ENCODE peak calls at places on chromosomes 6 and 20, in ten cellular contexts. V is RWPE1, N is astrocyte of the cerebellum, E is mesothelial cell of epicardium, F is progenitor cell of endocrine pancreas, X is Calu3, J is prostate gland, A is activated B cell treated with CpG ODN at 0.5 μM for 24 hours, S is endothelial cell, Y is HCT116. G is an unnamed sample.

GRCh38 chr6:50843842-50844241 is 25.2 kb downstream of the TFAP2B start:
- DNase-seq in F (no peak), E (no peak), V (peak), N (no peak), X (no peak), Y (no peak), J (no peak), A (no peak), S (no peak), G (no peak)

GRCh38 chr6:153275997-153276396 is 144.9 kb upstream of the RGS17 start:
- DNase-seq in E (no peak), X (no peak), J (no peak), A (no peak), F (no peak), Y (no peak), N (no peak), S (no peak), V (no peak), G (no peak)

GRCh38 chr6:18504232-18504596 is 117.1 kb downstream of the RNF144B start:
- DNase-seq in X (no peak), E (no peak), N (no peak), V (no peak), F (no peak), Y (no peak), J (no peak), A (no peak), S (no peak), G (no peak)

GRCh38 chr6:96066376-96066775 is 50.6 kb downstream of the FUT9 start:
- DNase-seq in X (no peak), F (no peak), V (no peak), N (no peak), S (no peak), Y (no peak), E (no peak), J (no peak), A (no peak), G (no peak)

GRCh38 chr6:148293181-148293995 is 49.2 kb upstream of the SASH1 start:
- DNase-seq in S (no peak), E (no peak), X (no peak), J (no peak), V (no peak), Y (no peak), N (no peak), A (no peak), F (no peak), G (no peak)

GRCh38 chr20:2775139-2775538 is 25.3 kb downstream of the CPXM1 start:
- DNase-seq in Y (no peak), V (no peak), N (no peak), E (no peak), S (no peak), J (no peak), A (no peak), X (no peak), F (no peak), G (no peak)

GRCh38 chr6:15352884-15353283 is 107.0 kb downstream of the JARID2 start:
- DNase-seq in F (no peak), A (no peak), X (no peak), V (no peak), E (no peak), N (no peak), J (no peak), Y (no peak), S (no peak), G (no peak)

GRCh38 chr20:12217382-12217781 is 299.7 kb downstream of the BTBD3 start:
- DNase-seq in S (no peak), Y (no peak), X (no peak), V (no peak), E (no peak), F (no peak), J (no peak), N (no peak), A (no peak), G (no peak)

GRCh38 chr6:41200296-41200900 is 551 bp downstream of the TREML2 start:
- DNase-seq in F (no peak), J (no peak), N (no peak), S (peak), X (peak), A (no peak), V (no peak), E (no peak), Y (no peak), G (peak)

GRCh38 chr6:7129784-7130569 is 22.2 kb downstream of the RREB1 start:
- DNase-seq in J (no peak), E (no peak), X (no peak), F (no peak), Y (no peak), S (no peak), V (peak), A (no peak), N (no peak), G (peak)

GRCh38 chr6:167855825-167856425 is 29.2 kb downstream of the AFDN start:
- DNase-seq in J (no peak), N (peak), S (no peak), A (no peak), F (no peak), E (no peak), Y (peak), V (peak), X (no peak), G (no peak)

GRCh38 chr6:131366223-131366622 is 206.8 kb upstream of the ARG1 start:
- DNase-seq in E (no peak), A (no peak), X (no peak), Y (no peak), J (no peak), N (no peak), V (no peak), F (no peak), S (no peak), G (no peak)

GRCh38 chr20:25376236-25376635 is 14.4 kb downstream of the ABHD12 start:
- DNase-seq in Y (no peak), E (no peak), J (no peak), F (no peak), N (no peak), X (no peak), A (no peak), V (no peak), S (no peak), G (no peak)

GRCh38 chr6:151240861-151241642 is 1.3 kb downstream of the AKAP12 start:
- DNase-seq in S (peak), N (peak), Y (no peak), E (peak), A (no peak), F (peak), V (peak), X (peak), J (peak), G (no peak)

GRCh38 chr20:37521091-37521771 is at the start of gene NNAT:
- DNase-seq in A (peak), N (no peak), J (no peak), E (peak), F (peak), Y (no peak), S (no peak), V (no peak), X (no peak), G (no peak)

GRCh38 chr20:33209789-33210188 is 7.4 kb upstream of the BPIFA3 start:
- DNase-seq in J (peak), A (no peak), S (peak), V (peak), E (peak), Y (peak), X (peak), N (peak), F (peak), G (no peak)

GRCh38 chr20:57501461-57502330 is 23.2 kb downstream of the CTCFL start:
- DNase-seq in A (no peak), F (no peak), N (no peak), Y (no peak), X (no peak), J (no peak), S (no peak), V (no peak), E (no peak), G (no peak)

GRCh38 chr6:5219292-5219691 is 41.5 kb downstream of the LYRM4 start:
- DNase-seq in F (no peak), V (no peak), E (no peak), A (no peak), J (no peak), Y (no peak), X (no peak), S (no peak), N (no peak), G (no peak)

GRCh38 chr6:127587875-127588274 is 10.9 kb downstream of the C6orf58 start:
- DNase-seq in V (no peak), F (no peak), J (no peak), A (no peak), S (no peak), X (no peak), N (no peak), Y (no peak), E (no peak), G (no peak)

GRCh38 chr20:32470025-32470861 is 112.1 kb downstream of the ASXL1 start:
- DNase-seq in J (no peak), V (no peak), Y (peak), E (no peak), F (no peak), A (no peak), X (peak), N (no peak), S (peak), G (no peak)

GRCh38 chr6:131761061-131761761 is 46.6 kb upstream of the ENPP1 start:
- DNase-seq in F (no peak), Y (no peak), V (peak), S (no peak), E (no peak), A (no peak), J (no peak), X (no peak), N (peak), G (no peak)

GRCh38 chr6:105402090-105402980 is 547 bp downstream of the PREP start:
- DNase-seq in N (no peak), S (peak), J (peak), Y (no peak), X (peak), E (no peak), F (no peak), A (no peak), V (peak), G (peak)

DNA sequence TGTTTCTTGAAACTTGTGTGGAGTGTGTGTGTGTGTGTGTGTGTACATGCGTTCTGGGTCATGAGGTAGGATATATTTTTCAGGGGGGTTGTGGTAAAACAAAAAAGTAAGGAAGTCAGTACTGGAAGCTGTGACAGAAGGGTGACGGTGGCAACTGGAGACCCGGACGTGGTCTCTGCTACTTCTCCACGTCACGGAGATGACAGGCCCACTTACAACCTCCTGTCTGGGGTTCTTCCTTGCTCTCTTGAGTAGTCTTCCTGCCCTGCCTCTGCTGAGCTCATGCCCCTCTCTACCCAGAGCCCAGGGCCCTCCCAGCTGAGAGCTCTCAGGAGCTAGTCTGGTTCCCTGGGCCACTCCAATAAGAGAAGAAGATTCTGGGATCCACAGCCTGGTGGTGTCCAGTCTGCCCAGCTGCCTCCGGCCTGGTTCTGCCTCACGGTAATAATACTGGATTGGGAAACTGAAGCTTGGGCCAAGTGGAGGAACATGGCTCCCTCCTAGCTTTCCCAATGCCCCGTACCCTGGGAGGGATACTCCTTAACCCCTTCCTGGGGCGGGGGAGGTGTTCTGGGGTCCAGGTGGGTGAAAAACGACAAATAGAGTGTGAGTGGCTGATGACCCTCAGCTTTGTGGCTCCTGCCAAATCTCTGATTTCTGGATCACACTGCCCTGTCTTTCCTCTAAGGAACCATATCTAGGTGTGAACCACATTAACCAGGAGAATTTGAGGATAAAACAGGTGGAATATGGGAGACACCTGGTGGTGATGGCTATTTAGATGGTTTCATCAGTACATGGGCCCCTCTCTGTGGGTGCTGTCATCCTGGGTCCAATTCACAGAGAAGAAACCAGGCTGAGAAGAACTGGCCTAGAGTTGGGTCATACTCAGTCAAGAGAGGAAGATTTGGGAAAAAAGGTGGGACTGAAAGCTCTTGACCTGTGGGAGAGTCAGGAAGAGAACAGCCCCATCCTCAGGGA is 27.2 kb downstream of the VEGFA start:
- DNase-seq in F (no peak), A (no peak), V (no peak), S (no peak), X (no peak), J (no peak), E (no peak), Y (no peak), N (no peak), G (peak)
- TF ChIP-seq CTCF in F (no peak), A (no peak), V (no peak), S (no peak), X (peak), J (no peak), E (no peak), Y (no peak), N (no peak), G (no peak)

GRCh38 chr20:62145688-62146018 is 2.1 kb downstream of the SS18L1 start:
- DNase-seq in E (no peak), F (no peak), V (no peak), Y (no peak), S (no peak), X (no peak), A (no peak), N (no peak), J (no peak), G (no peak)

GRCh38 chr20:62143118-62143975 is at the start of the genes PSMA7 and SS18L1:
- DNase-seq in A (peak), F (peak), V (peak), S (peak), J (peak), N (peak), X (peak), E (peak), Y (peak), G (peak)

GRCh38 chr20:62142252-62143117 is 709 bp downstream of the PSMA7 start:
- DNase-seq in E (no peak), F (no peak), A (no peak), J (no peak), Y (no peak), N (no peak), S (peak), V (no peak), X (peak), G (no peak)

GRCh38 chr20:62146019-62146755 is 2.6 kb downstream of the SS18L1 start:
- DNase-seq in N (no peak), V (no peak), F (no peak), J (no peak), Y (no peak), A (no peak), X (no peak), S (no peak), E (no peak), G (no peak)

DNA sequence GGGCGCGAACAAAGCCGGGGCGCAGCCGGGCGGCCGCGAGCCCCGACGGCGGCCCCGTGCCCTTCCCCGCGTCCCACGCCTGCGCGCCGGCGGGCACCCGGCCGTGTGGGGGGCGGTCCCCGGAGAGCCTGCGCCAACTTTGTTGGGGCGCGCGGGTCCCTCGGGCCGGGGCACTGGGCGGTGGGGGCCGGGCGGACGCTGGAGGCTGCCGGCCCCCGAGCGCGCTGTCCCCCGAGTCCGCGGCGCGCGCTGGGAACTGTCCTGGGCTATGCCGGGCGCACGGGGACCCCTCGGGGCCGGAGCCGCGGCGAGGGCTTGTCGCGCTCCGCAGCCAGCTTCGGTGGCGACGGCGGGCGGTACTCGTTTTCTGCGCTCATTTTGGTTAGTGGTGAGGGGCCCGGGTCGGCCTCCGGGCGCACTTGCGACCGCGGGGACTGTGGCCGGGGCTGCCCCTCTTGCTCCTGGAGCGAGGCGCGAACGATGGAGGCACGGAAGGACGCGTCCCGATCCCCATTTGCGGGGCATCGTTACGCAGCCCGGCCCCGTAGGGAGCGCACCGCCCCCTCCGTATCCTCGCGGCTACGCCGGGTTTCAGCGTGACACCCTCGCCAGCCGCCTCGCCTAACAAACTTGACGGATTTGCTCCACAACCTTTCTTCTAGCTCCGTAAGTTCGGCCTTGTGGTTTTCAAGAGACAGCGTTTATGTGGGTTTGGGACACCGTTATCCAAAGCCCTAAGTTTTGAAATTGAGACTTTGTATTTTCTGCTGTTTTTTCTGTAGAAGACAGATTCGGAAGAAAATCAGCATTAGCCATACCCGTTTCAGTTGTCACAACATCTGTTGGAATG is 632 bp downstream of the SS18L1 start:
- DNase-seq in V (peak), N (no peak), A (peak), S (peak), Y (no peak), X (peak), F (no peak), J (peak), E (no peak), G (no peak)
- TF ChIP-seq CTCF in V (no peak), N (no peak), A (no peak), S (no peak), Y (no peak), X (no peak), F (no peak), J (no peak), E (no peak), G (no peak)

DNA sequence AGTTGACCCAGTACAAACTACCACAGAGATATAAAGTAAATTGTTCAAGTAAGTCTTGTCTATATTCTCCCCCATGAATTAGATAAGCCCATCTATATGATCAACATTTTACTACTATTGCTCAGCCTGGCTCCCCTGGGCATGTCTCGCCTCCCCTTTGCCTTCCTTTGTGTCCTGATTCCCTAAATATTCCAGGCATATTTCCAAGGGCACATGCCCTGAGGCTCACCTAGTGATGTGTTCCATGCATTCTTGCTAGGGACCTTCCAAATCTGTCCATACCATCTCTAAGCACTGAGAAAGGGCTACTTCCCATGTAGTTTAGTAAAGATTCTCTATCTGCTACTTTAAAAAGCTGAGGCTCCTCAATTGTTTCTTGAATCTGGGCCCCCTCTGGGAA is 309.5 kb upstream of the PRND start:
- DNase-seq in X (no peak), E (no peak), F (no peak), S (no peak), V (peak), Y (no peak), N (no peak), A (no peak), J (no peak), G (no peak)
- TF ChIP-seq CTCF in X (no peak), E (no peak), F (no peak), S (no peak), V (no peak), Y (no peak), N (no peak), A (no peak), J (no peak), G (no peak)

DNA sequence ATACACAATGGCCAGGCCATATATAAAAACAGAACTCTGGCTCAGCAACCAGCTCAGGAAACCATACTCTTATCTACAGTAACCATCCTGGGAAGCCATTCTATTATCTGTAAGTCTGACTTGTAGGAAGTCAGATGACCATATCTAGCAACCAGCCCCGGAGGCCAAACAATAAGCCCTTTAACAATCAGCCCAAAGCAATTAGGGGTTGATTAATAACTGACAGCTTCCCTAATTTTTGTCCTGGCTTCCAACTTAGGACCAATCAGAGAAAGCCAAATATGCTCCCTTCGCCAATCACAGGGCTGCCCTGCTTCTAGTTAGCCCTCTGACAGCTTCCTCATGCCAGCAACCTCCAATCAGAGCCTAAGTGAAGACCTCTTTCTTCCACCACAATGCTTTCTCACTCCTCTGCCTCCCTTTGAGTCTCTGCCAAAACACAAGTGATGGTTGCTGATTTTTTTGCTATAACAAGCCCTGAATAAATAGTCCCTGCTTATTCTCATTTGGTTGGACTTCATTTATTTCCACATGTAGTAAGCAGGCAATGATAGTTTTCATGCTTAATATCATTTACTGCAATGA is 37.8 kb upstream of the STXBP5 start:
- DNase-seq in S (peak), A (no peak), E (no peak), Y (no peak), X (no peak), J (no peak), V (no peak), F (no peak), N (no peak), G (no peak)
- TF ChIP-seq CTCF in S (no peak), A (no peak), E (no peak), Y (no peak), X (no peak), J (no peak), V (no peak), F (no peak), N (no peak), G (no peak)

GRCh38 chr6:12909828-12910227 is 193.3 kb downstream of the PHACTR1 start:
- DNase-seq in V (no peak), N (no peak), A (no peak), X (no peak), F (no peak), E (no peak), S (no peak), J (no peak), Y (no peak), G (no peak)

GRCh38 chr6:12916001-12916400 is 199.4 kb downstream of the PHACTR1 start:
- DNase-seq in X (no peak), Y (no peak), N (no peak), V (no peak), S (no peak), F (no peak), E (no peak), J (no peak), A (no peak), G (no peak)

DNA sequence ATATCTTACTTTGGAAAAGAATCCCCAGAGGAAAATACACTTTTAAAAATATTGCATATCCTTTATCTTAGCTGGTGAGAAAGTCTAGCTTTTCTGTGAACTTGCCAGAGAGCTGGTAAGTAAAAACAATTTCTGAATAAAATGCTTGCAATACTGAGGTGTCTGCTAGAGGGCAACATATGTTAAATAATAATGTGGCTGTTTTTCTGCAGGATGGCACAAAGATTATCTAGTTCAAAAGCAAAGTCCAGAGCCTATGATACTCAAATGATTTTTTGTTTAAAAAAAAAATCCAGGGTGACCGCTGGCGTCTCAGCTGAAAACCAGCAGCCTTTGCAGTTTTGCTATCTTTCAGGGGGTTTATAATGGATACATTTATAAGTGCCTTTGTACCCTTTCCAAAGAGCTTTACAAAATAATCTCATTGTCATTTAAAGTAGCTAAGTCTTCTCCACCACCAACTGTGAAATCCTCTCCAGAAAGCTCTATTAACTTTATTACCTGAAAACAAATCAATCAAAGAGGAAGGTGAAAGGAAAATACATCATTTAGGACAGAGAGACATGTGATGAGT is 194.9 kb downstream of the PHACTR1 start:
- DNase-seq in V (no peak), F (no peak), Y (no peak), N (peak), S (peak), A (no peak), J (peak), E (no peak), X (no peak), G (no peak)
- TF ChIP-seq CTCF in V (peak), F (peak), Y (peak), N (peak), S (peak), A (no peak), J (no peak), E (peak), X (peak), G (peak)

G was measured in CD14-positive monocyte.